ENCODE peak calls at places on chromosomes 13 and 19, in eight cellular contexts. M is astrocyte, L is small intestine, G is left ventricle myocardium inferior, J is SK-N-SH, E is thoracic aorta, X is neuronal stem cell, H is ovary. K is an unnamed sample. For H3K36me3, the result is how much of the 10 kb centered on the place peaks cover.

GRCh38 chr19:55676384-55676783 is 1.4 kb downstream of the EPN1 start:
- DNase-seq in E (no peak), J (no peak), M (no peak), H (no peak), X (no peak), G (no peak), L (peak), K (peak)

GRCh38 chr13:100254002-100254401 is 165.1 kb downstream of the PCCA start:
- DNase-seq in L (no peak), X (no peak), M (no peak), H (no peak), J (no peak), E (no peak), G (no peak), K (no peak)

GRCh38 chr19:16915135-16915534 is 26.3 kb downstream of the F2RL3 start:
- DNase-seq in H (no peak), L (no peak), M (no peak), E (no peak), J (no peak), G (no peak), X (no peak), K (no peak)

GRCh38 chr13:102935896-102936321 is 90.1 kb downstream of the ERCC5 start:
- DNase-seq in L (no peak), G (no peak), E (no peak), X (no peak), M (no peak), H (no peak), J (no peak), K (no peak)

GRCh38 chr13:92187378-92187989 is 789.1 kb downstream of the GPC5 start:
- DNase-seq in H (no peak), X (peak), L (peak), G (no peak), E (no peak), J (peak), M (peak), K (no peak)

GRCh38 chr19:289651-290538 is 1.3 kb downstream of the PLPP2 start:
- DNase-seq in J (peak), M (peak), E (no peak), L (peak), X (no peak), H (no peak), G (no peak), K (peak)

GRCh38 chr19:343941-344624 is 513 bp downstream of the MIER2 start:
- DNase-seq in J (peak), X (peak), E (no peak), L (peak), H (peak), M (no peak), G (no peak), K (no peak)

GRCh38 chr13:42345367-42345766 is 73.4 kb downstream of the AKAP11 start:
- DNase-seq in X (no peak), J (no peak), H (no peak), G (no peak), E (no peak), M (no peak), L (no peak), K (no peak)

GRCh38 chr19:17942582-17943283 is 9.9 kb downstream of the CCDC124 start:
- DNase-seq in H (no peak), L (no peak), J (no peak), E (no peak), G (no peak), X (no peak), M (no peak), K (no peak)

GRCh38 chr13:30022256-30022655 is 171.8 kb upstream of the UBL3 start:
- DNase-seq in X (no peak), L (no peak), E (no peak), J (no peak), M (no peak), G (no peak), H (no peak), K (no peak)

GRCh38 chr19:14110650-14111049 is 6.9 kb downstream of the PRKACA start:
- DNase-seq in X (no peak), E (no peak), G (no peak), M (no peak), J (no peak), H (no peak), L (no peak), K (no peak)

GRCh38 chr19:38250821-38251563 is 5.2 kb downstream of the PPP1R14A start:
- DNase-seq in L (peak), G (peak), X (no peak), H (peak), E (peak), J (no peak), M (no peak), K (no peak)

GRCh38 chr19:47560999-47561398 is 11.9 kb downstream of the ZNF541 start:
- DNase-seq in E (no peak), X (no peak), L (peak), J (no peak), H (no peak), M (no peak), G (no peak), K (no peak)

GRCh38 chr19:1540353-1540925 is 16.6 kb downstream of the PLK5 start:
- DNase-seq in G (no peak), H (no peak), J (no peak), E (no peak), L (no peak), M (no peak), X (no peak), K (no peak)

GRCh38 chr19:10379880-10380310 is 477 bp downstream of the TYK2 start:
- DNase-seq in J (no peak), G (no peak), H (no peak), X (no peak), L (no peak), M (no peak), E (no peak), K (no peak)

GRCh38 chr13:28116736-28117135 is 16.4 kb upstream of the FLT3 start:
- DNase-seq in X (no peak), L (no peak), M (no peak), H (no peak), G (no peak), E (no peak), J (no peak), K (no peak)

GRCh38 chr19:5967994-5968430 is 9.9 kb downstream of the RANBP3 start:
- DNase-seq in J (peak), H (peak), M (peak), X (peak), L (peak), G (peak), E (no peak), K (peak)

GRCh38 chr13:30864352-30865130 is 41.5 kb upstream of the MEDAG start:
- DNase-seq in M (peak), L (no peak), G (no peak), H (peak), E (no peak), J (peak), X (no peak), K (peak)

GRCh38 chr19:2039082-2039958 is 11.7 kb downstream of the MKNK2 start:
- DNase-seq in H (peak), J (no peak), E (no peak), X (no peak), G (no peak), L (no peak), M (no peak), K (no peak)

GRCh38 chr19:48632692-48633147 is 4.5 kb downstream of the DBP start:
- DNase-seq in H (no peak), J (no peak), E (no peak), G (no peak), M (no peak), X (no peak), L (peak), K (peak)

GRCh38 chr19:7619671-7620441 is 9.5 kb downstream of the XAB2 start:
- DNase-seq in E (no peak), J (no peak), X (no peak), G (no peak), H (no peak), M (no peak), L (no peak), K (no peak)

GRCh38 chr13:45121421-45121820 is 1.1 kb downstream of the GTF2F2 start:
- DNase-seq in J (peak), H (no peak), L (no peak), G (no peak), E (no peak), X (no peak), M (no peak), K (no peak)

GRCh38 chr19:48646912-48647216 is 877 bp upstream of the CA11 start:
- DNase-seq in M (no peak), X (no peak), E (no peak), J (no peak), L (no peak), H (no peak), G (no peak), K (no peak)

GRCh38 chr13:87280139-87280538 is 391.0 kb upstream of the SLITRK5 start:
- DNase-seq in H (no peak), M (no peak), G (no peak), J (no peak), E (no peak), L (no peak), X (no peak), K (no peak)

DNA sequence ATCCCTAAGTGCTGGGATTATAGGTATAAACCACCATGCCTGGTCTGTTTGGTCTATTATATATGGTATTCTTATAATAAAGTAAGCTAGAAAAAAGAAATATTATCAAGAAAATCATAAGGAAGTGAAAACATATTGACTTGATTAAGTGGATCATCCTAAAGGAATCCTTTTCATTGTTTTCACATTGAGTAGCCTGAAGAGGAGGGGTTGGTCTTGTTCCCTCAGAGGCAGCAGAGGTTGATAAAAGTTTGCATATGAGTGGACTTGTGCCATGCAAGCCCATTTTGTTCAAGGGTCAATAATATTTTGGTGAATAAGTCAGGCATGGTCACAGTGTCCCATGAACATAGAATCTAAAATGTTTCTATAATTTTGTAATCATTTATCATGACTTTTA is 52.7 kb downstream of the ZNF627 start:
- DNase-seq in G (no peak), J (no peak), X (no peak), E (no peak), H (no peak), M (no peak), L (no peak), K (no peak)
- H3K36me3 ChIP-seq in G (under half), J (under half), X (under half), E (under half), H (under half), M (under half), L (under half), K (half or more)

GRCh38 chr19:4522291-4523002 is 4.2 kb upstream of the PLIN4 start:
- DNase-seq in J (no peak), H (no peak), L (no peak), M (no peak), X (no peak), G (no peak), E (no peak), K (no peak)

GRCh38 chr19:4521888-4522242 is 3.6 kb upstream of the PLIN4 start:
- DNase-seq in G (no peak), H (no peak), L (no peak), M (no peak), E (no peak), X (no peak), J (no peak), K (no peak)

GRCh38 chr19:4523306-4524110 is 5.2 kb upstream of the PLIN4 start:
- DNase-seq in G (peak), J (peak), M (no peak), E (no peak), X (no peak), H (no peak), L (peak), K (peak)

GRCh38 chr19:4525563-4526002 is 7.3 kb upstream of the PLIN4 start:
- DNase-seq in X (no peak), J (no peak), H (no peak), E (no peak), L (no peak), M (no peak), G (no peak), K (no peak)

DNA sequence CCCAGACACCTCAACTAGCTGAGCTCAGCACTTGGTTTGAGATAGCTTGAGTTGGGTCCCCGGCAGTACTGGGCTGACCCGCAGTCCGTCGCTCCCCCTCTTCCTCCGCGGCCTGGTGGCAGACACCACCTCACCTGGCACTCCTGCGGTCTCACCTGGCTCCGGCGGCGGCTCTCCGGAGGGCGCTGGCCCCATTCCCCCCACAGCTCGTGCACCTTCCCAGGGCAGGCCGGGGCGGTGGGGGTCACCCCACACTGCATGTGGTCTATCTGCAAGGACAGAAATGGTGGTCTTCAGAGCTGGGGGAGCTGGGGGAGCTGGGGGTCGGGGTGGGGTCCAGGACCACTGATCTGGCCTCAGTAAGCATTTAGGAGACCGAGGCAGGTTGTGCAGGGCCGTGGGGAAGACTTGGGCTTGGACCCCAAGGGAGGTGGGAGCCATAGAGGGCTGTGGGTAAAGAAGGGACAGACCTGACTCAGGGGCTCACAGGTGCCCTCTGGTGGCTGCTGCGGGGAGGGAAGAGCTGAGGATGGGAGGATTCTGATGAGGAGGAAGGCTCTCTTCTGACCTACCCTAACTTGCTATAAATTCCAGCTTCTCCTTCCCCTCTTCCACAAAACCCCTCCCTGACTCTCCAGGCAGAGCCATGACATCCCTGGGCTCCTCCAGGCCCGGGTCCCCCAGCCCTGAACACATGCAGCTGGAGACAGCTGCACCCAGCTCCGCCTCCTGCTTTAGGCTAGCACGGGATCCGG is 6.7 kb upstream of the PLIN4 start:
- DNase-seq in G (peak), J (peak), L (peak), H (peak), E (no peak), X (no peak), M (no peak), K (peak)
- H3K4me3 ChIP-seq in G (no peak), J (no peak), L (no peak), H (no peak), E (no peak), X (no peak), M (no peak), K (no peak)

DNA sequence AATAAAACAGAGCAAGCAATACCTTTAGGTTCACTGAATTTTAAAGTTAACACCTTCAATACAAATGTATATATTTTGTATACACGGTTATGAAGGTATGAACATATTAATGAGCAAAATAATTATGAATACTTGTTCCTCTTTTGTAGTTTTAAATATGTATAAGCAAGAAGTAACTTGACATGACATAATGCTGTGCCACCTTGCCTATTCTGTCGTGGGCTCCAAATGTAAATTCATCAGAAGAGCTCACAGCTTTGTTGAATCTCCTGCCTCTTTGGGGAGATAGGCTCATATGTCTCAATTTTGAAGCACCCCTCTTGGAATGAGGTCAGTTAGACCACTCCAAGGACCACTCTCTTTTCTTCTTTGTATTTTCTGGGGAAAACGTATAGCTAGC is 59.3 kb downstream of the LRCH1 start:
- DNase-seq in L (no peak), X (no peak), M (no peak), H (no peak), G (no peak), E (no peak), J (no peak), K (no peak)
- H3K36me3 ChIP-seq in L (under half), X (under half), M (under half), H (under half), G (under half), E (under half), J (under half), K (under half)

GRCh38 chr19:35901055-35901644 is 810 bp upstream of the NFKBID start:
- DNase-seq in M (peak), X (no peak), E (no peak), H (no peak), G (no peak), L (no peak), J (no peak), K (peak)
- H3K4me3 ChIP-seq in M (no peak), X (peak), E (peak), H (peak), G (peak), L (no peak), J (peak), K (peak)

K was measured in MG63.